ENCODE peak calls at places on chromosomes 3 and 15, in seven cellular contexts. M, S, L, U, I, P and B are unnamed samples.

GRCh38 chr15:64310036-64310435 is 45.9 kb downstream of the CSNK1G1 start:
- DNase-seq in S (no peak), U (no peak), L (no peak), I (no peak), M (no peak), P (no peak), B (no peak)

GRCh38 chr3:171494457-171495109 is 34.4 kb upstream of the TNIK start:
- DNase-seq in U (no peak), I (no peak), M (no peak), L (no peak), S (no peak), P (no peak), B (no peak)

GRCh38 chr3:49799761-49800160 is at the start of gene CDHR4:
- DNase-seq in L (no peak), S (no peak), U (no peak), M (peak), I (peak), P (peak), B (no peak)

GRCh38 chr3:101319531-101319930 is 844 bp downstream of the IMPG2 start:
- DNase-seq in U (no peak), P (no peak), L (no peak), S (no peak), I (no peak), M (no peak), B (no peak)

GRCh38 chr3:86793786-86794185 is 197.2 kb downstream of the VGLL3 start:
- DNase-seq in U (no peak), L (no peak), S (no peak), P (no peak), I (peak), M (no peak), B (peak)

GRCh38 chr3:134976948-134977347 is 181.9 kb downstream of the EPHB1 start:
- DNase-seq in U (no peak), P (no peak), L (no peak), S (no peak), I (no peak), M (no peak), B (no peak)

GRCh38 chr15:59190291-59190690 is 16.4 kb upstream of the LDHAL6B start:
- DNase-seq in S (no peak), I (no peak), P (no peak), L (no peak), U (no peak), M (no peak), B (no peak)

GRCh38 chr15:59313703-59314332 is 58.9 kb downstream of the MYO1E start:
- DNase-seq in L (peak), I (peak), U (no peak), S (no peak), P (no peak), M (no peak), B (peak)

GRCh38 chr3:73021301-73021700 is 24.7 kb downstream of the PPP4R2 start:
- DNase-seq in P (no peak), M (no peak), U (no peak), L (no peak), S (no peak), I (peak), B (no peak)

GRCh38 chr15:69718916-69719315 is 266.3 kb downstream of the RPLP1 start:
- DNase-seq in P (no peak), U (no peak), L (no peak), I (no peak), M (no peak), S (no peak), B (no peak)

GRCh38 chr15:74571191-74571590 is 30.2 kb downstream of the ARID3B start:
- DNase-seq in S (no peak), I (no peak), L (no peak), P (no peak), M (no peak), U (no peak), B (no peak)

GRCh38 chr3:29317659-29318173 is 36.8 kb downstream of the RBMS3 start:
- DNase-seq in P (no peak), I (no peak), U (no peak), S (no peak), L (no peak), M (no peak), B (no peak)

GRCh38 chr3:14253022-14253761 is 74.6 kb downstream of the LSM3 start:
- DNase-seq in S (no peak), I (peak), P (peak), U (no peak), M (no peak), L (no peak), B (no peak)

GRCh38 chr15:100934166-100934565 is 15.0 kb downstream of the LRRK1 start:
- DNase-seq in U (peak), I (no peak), S (no peak), P (no peak), L (no peak), M (no peak), B (no peak)

GRCh38 chr3:191328963-191329653 is at the start of gene CCDC50:
- DNase-seq in M (no peak), P (peak), I (peak), U (peak), S (peak), L (no peak), B (peak)

GRCh38 chr15:64156652-64157331 is 5.3 kb downstream of the SNX22 start:
- DNase-seq in U (no peak), S (no peak), M (no peak), P (no peak), L (no peak), I (no peak), B (no peak)

GRCh38 chr3:4656059-4656458 is 162.9 kb downstream of the ITPR1 start:
- DNase-seq in M (peak), U (peak), S (peak), P (peak), I (peak), L (no peak), B (peak)

GRCh38 chr15:34341922-34342736 is 807 bp downstream of the NOP10 start:
- DNase-seq in M (no peak), P (peak), I (no peak), U (no peak), S (no peak), L (no peak), B (no peak)

GRCh38 chr15:69757186-69757585 is 304.6 kb downstream of the RPLP1 start:
- DNase-seq in L (no peak), I (no peak), P (no peak), S (no peak), M (no peak), U (no peak), B (no peak)

GRCh38 chr3:150721285-150722130 is 17.8 kb upstream of the ERICH6 start:
- DNase-seq in U (no peak), S (peak), M (peak), L (no peak), P (peak), I (peak), B (peak)

GRCh38 chr3:133295199-133295901 is 104.5 kb upstream of the BFSP2 start:
- DNase-seq in P (no peak), M (no peak), I (no peak), L (peak), S (no peak), U (no peak), B (no peak)

GRCh38 chr3:149085828-149086231 is 503 bp downstream of the HLTF start:
- DNase-seq in L (no peak), U (no peak), M (no peak), S (no peak), P (peak), I (peak), B (no peak)

GRCh38 chr3:173066044-173066679 is 74.9 kb downstream of the SPATA16 start:
- DNase-seq in U (no peak), L (no peak), M (no peak), S (peak), I (no peak), P (peak), B (no peak)

GRCh38 chr3:13879946-13880810 is at the start of gene WNT7A:
- DNase-seq in I (no peak), U (peak), P (peak), M (no peak), L (no peak), S (peak), B (no peak)

GRCh38 chr3:157135671-157136396 is 24.1 kb downstream of the CCNL1 start:
- DNase-seq in P (peak), I (peak), S (no peak), M (no peak), U (no peak), L (no peak), B (no peak)

GRCh38 chr15:95142441-95142840 is 911.1 kb downstream of the MCTP2 start:
- DNase-seq in M (no peak), U (no peak), L (no peak), I (no peak), S (no peak), P (no peak), B (no peak)

GRCh38 chr3:40631341-40631995 is 106.7 kb downstream of the ZNF621 start:
- DNase-seq in L (no peak), M (no peak), I (no peak), P (no peak), S (no peak), U (no peak), B (peak)

GRCh38 chr3:102078864-102079808 is 229.8 kb downstream of the NFKBIZ start:
- DNase-seq in P (no peak), S (no peak), M (no peak), U (no peak), I (no peak), L (no peak), B (peak)

GRCh38 chr3:37752661-37753055 is 109.0 kb upstream of the CTDSPL start:
- DNase-seq in U (no peak), M (no peak), L (no peak), P (no peak), I (no peak), S (no peak), B (no peak)

GRCh38 chr3:53493997-53494791 is at the start of gene CACNA1D:
- DNase-seq in U (peak), L (no peak), M (peak), S (peak), P (no peak), I (no peak), B (peak)

GRCh38 chr3:129121016-129121791 is 400 bp downstream of the RAB43 start:
- DNase-seq in S (peak), P (no peak), L (no peak), M (no peak), I (no peak), U (no peak), B (peak)

GRCh38 chr3:36538405-36538804 is 158.1 kb downstream of the STAC start:
- DNase-seq in L (no peak), P (no peak), U (no peak), M (no peak), S (no peak), I (no peak), B (no peak)

GRCh38 chr15:47460775-47461174 is 256.5 kb upstream of the SEMA6D start:
- DNase-seq in S (no peak), I (no peak), P (no peak), L (no peak), U (no peak), M (no peak), B (no peak)

GRCh38 chr15:26614734-26615133 is 158.1 kb downstream of the GABRB3 start:
- DNase-seq in U (no peak), P (no peak), M (no peak), S (no peak), L (no peak), I (no peak), B (no peak)

DNA sequence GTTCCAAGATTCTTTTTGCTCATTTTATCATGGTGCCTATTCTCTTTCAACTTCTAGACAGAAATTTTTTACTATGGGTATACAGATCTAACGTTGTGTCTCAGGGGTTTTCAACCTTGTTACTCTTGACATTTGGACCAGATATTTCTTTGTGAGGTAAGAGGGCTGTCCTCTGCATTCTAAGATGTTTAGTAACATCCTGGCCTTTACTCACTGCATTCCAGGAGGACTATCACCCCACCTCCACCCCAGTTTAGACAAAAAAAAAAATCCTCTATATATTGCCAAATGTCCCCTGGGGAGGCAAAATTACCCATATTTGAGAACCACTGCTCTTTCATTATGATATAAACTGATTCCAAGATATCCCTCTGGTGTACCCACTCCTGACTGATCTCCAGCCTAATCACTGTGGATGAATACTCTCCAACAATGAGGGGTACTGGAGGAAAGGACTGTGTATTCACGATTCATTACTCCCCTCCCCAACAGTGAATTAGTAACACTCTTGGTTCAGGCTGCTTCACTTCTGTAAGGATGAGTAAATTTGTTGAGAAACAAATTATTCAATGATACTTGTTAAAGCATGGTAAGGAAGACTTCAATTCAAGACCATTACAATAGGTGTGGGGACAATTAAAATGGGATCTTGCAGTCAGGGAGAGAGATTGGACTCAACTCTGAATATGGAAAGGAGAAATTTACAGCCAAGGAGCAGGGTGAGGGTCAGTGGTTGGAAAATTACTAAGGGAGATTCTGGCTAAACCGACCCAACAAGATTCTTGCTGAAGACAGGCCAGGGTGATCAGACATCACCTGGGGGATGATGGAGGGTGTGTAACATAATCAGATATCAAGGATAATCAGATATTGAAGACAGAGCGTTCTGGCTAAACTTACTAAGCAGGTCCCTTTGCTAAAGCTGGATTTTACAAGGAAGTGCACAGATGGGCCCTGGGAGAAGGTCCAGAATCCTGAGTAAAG is 123.8 kb upstream of the DAZL start:
- DNase-seq in P (no peak), L (no peak), M (no peak), U (no peak), S (no peak), I (no peak), B (no peak)
- TF ChIP-seq JUND in P (no peak), L (no peak), M (no peak), U (no peak), S (peak), I (no peak), B (no peak)

DNA sequence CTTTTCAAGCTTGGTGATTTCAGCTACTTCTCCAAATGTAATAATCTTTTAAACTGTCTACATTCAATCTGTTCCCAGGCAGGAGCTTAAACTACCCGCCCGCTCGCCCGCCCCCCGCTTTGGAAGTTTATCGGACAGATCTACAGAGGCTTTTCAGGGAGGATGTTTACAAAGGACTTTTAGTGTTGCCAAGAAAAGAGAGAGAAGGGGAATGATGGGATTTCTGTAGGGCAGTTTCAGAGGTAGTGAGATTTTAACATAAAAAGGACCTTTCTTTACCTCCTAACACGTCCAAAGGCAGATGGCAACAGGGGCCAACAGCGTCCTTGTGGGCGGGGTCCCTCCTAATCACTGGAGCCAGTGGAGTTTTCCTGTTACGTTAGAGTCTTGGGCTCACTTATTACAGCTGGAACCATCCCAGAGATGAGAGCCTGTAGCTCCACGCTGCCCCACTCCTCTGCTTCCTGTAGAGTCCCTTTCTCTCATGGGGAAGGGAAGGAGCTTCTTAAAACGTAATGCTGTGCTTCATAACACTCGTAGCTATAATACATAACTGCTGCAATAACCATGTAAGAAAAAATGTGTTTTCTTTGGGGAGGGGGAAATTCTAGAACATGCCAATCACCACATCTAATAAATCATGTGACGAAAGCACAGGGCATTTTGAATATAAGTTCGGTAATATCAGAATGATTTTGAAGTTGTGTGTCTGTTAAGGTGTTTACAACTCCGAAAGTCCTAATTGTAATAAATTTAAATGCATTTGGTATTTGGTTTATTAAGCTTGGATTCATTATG is 30.9 kb downstream of the HES1 start:
- DNase-seq in I (no peak), P (peak), L (no peak), M (no peak), S (peak), U (no peak), B (no peak)
- TF ChIP-seq JUND in I (no peak), P (no peak), L (no peak), M (no peak), S (no peak), U (no peak), B (no peak)

GRCh38 chr3:179791793-179792192 is 139.0 kb downstream of the USP13 start:
- DNase-seq in S (no peak), U (no peak), M (no peak), L (no peak), I (no peak), P (no peak), B (no peak)
- TF ChIP-seq JUND in S (no peak), U (no peak), M (no peak), L (no peak), I (no peak), P (no peak), B (no peak)

GRCh38 chr3:71692139-71692538 is 33.1 kb downstream of the EIF4E3 start:
- DNase-seq in M (no peak), U (no peak), L (no peak), P (no peak), S (no peak), I (no peak), B (no peak)

GRCh38 chr3:71693641-71694040 is 31.6 kb downstream of the EIF4E3 start:
- DNase-seq in U (no peak), P (no peak), I (no peak), S (no peak), L (no peak), M (no peak), B (no peak)

GRCh38 chr3:71690222-71690821 is 34.9 kb downstream of the EIF4E3 start:
- DNase-seq in U (no peak), M (no peak), I (no peak), P (no peak), L (no peak), S (no peak), B (no peak)

GRCh38 chr3:71694358-71694999 is 30.7 kb downstream of the EIF4E3 start:
- DNase-seq in M (no peak), I (no peak), L (no peak), U (no peak), P (no peak), S (no peak), B (no peak)

DNA sequence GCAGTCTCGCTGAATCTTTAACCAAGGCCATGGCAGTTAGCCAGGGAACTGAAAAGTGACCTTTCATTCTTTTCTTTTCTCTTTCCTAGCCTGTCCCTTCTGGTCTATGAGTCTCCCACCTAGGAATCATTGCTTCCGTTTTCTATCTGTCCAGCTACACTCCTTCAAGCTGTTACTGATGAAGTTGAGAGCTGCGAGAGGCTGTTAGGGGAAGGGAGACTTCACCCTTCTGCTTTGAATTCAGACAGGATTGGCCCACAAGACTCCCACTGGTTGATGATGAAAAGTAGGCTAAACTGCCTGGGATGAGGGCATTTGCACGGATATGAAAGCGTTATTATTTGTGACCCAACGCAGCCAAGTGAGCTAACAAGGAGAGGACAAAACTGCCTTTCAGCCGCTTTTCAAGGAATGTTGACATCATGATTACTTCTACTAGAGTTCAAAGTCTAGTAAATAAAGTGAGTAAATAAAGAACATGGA is 30.2 kb downstream of the EIF4E3 start:
- DNase-seq in L (no peak), I (peak), P (no peak), S (no peak), U (no peak), M (no peak), B (no peak)
- TF ChIP-seq JUND in L (no peak), I (no peak), P (no peak), S (no peak), U (no peak), M (no peak), B (no peak)

DNA sequence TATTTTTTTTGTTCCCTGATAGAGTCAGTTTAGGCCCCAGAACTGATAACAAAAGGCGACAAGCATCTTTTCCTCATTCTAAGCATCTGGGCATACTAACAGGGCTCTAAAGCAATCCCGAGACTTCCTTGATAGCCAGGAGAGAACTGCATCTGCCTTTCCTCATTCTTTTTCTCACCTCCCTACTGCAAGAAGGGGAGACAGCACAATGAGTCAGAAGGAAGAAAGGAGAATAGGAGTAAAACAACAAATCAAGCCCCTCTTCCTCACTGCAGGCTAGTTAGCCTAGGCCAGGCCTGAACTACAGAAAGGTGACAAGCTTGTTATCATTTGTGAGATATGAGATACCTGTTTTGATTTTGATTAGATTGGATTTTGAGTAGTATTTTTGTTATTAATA is 97.9 kb downstream of the NAALADL2 start:
- DNase-seq in U (no peak), M (no peak), L (no peak), I (no peak), P (no peak), S (no peak), B (no peak)
- TF ChIP-seq JUND in U (no peak), M (no peak), L (no peak), I (no peak), P (no peak), S (no peak), B (no peak)

GRCh38 chr3:138594150-138594934 is at the start of gene CEP70:
- DNase-seq in M (peak), S (peak), U (peak), L (peak), P (peak), I (peak), B (peak)
- TF ChIP-seq JUND in M (no peak), S (no peak), U (peak), L (peak), P (peak), I (no peak), B (no peak)